ENCODE peak calls at places on chromosomes 6 and 20, in five cellular contexts. X is mammary epithelial cell, A is cardiac muscle cell, B is mesendoderm, Z is brain microvascular endothelial cell. J is an unnamed sample.

GRCh38 chr6:97081010-97081573 is 156.6 kb downstream of the KLHL32 start:
- DNase-seq in Z (no peak), B (no peak), A (no peak), X (no peak), J (no peak)

GRCh38 chr6:31666337-31666960 is 569 bp downstream of the CSNK2B start:
- DNase-seq in X (no peak), Z (no peak), B (no peak), A (no peak), J (no peak)

GRCh38 chr20:13929836-13930235 is 60.6 kb downstream of the SEL1L2 start:
- DNase-seq in X (no peak), Z (no peak), A (no peak), B (no peak), J (no peak)

GRCh38 chr6:15073344-15073789 is 172.5 kb upstream of the JARID2 start:
- DNase-seq in Z (peak), A (no peak), B (peak), X (peak), J (peak)

GRCh38 chr6:4967301-4968030 is 36.4 kb downstream of the RPP40 start:
- DNase-seq in B (no peak), Z (no peak), A (peak), X (no peak), J (no peak)

GRCh38 chr6:21707527-21707926 is 114.0 kb downstream of the SOX4 start:
- DNase-seq in Z (no peak), A (no peak), B (no peak), X (no peak), J (no peak)

GRCh38 chr6:5723905-5724691 is 282.6 kb downstream of the NRN1 start:
- DNase-seq in B (no peak), A (no peak), X (no peak), Z (peak), J (no peak)

GRCh38 chr6:35142578-35142977 is 1.4 kb upstream of the TCP11 start:
- DNase-seq in X (peak), B (no peak), Z (no peak), A (no peak), J (no peak)

GRCh38 chr6:1392813-1393640 is 3.7 kb downstream of the FOXF2 start:
- DNase-seq in B (no peak), A (no peak), X (no peak), Z (no peak), J (no peak)

GRCh38 chr6:145276746-145277145 is 458.6 kb downstream of the EPM2A start:
- DNase-seq in Z (no peak), B (no peak), X (no peak), A (no peak), J (no peak)

GRCh38 chr6:154732824-154733609 is at the start of gene SCAF8:
- DNase-seq in Z (peak), A (peak), B (peak), X (peak), J (no peak)

GRCh38 chr20:38566199-38566598 is 14.8 kb upstream of the ADIG start:
- DNase-seq in A (no peak), B (no peak), X (no peak), Z (no peak), J (no peak)

GRCh38 chr20:47785900-47786762 is 850 bp upstream of the SULF2 start:
- DNase-seq in Z (peak), X (peak), A (peak), B (peak), J (no peak)

GRCh38 chr20:22582386-22582959 is 1.9 kb downstream of the FOXA2 start:
- DNase-seq in B (no peak), A (no peak), Z (no peak), X (no peak), J (no peak)

GRCh38 chr20:53844259-53844658 is 226.1 kb downstream of the BCAS1 start:
- DNase-seq in B (no peak), X (no peak), Z (no peak), A (peak), J (no peak)

GRCh38 chr6:24105146-24105545 is 20.9 kb upstream of the NRSN1 start:
- DNase-seq in B (no peak), A (no peak), Z (no peak), X (no peak), J (no peak)

GRCh38 chr6:43999628-44000027 is 127.6 kb downstream of the MRPL14 start:
- DNase-seq in Z (no peak), A (no peak), X (no peak), B (no peak), J (no peak)

GRCh38 chr6:28587011-28587745 is 61.5 kb downstream of the GPX5 start:
- DNase-seq in X (peak), Z (peak), B (peak), A (peak), J (no peak)

GRCh38 chr6:75376347-75377024 is 91.9 kb upstream of the TMEM30A start:
- DNase-seq in Z (peak), B (peak), A (peak), X (peak), J (no peak)

GRCh38 chr6:26319405-26320128 is 45.4 kb upstream of the BTN3A2 start:
- DNase-seq in X (no peak), B (peak), A (peak), Z (no peak), J (no peak)

GRCh38 chr20:48814633-48815032 is 13.2 kb downstream of the PREX1 start:
- DNase-seq in B (no peak), X (no peak), A (no peak), Z (no peak), J (no peak)

DNA sequence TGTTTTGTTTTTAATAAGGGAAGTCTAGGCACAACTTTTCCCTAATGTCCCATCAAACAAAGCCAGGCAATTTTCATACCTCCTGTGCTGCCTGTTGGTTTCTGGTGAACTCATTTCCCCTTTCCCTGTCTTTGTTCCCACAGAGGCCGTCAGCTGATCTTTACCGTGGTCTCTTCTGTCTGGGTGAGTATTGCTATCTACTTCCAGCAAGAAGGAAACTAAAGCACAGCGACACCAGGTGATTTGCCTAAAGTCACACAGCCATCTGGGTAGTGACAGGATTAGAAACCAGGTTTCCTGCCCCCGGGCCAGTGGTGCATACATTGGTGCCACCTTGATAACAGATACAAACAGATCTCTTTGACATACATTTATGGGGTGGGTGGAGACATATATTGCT is 59.6 kb downstream of the RAB44 start:
- DNase-seq in A (no peak), Z (no peak), B (no peak), X (no peak), J (no peak)
- H3K27ac ChIP-seq in A (no peak), Z (no peak), B (no peak), X (no peak), J (no peak)

GRCh38 chr20:50582092-50582491 is 71.9 kb downstream of the PTPN1 start:
- DNase-seq in Z (no peak), X (no peak), B (no peak), A (no peak), J (no peak)
- H3K27ac ChIP-seq in Z (no peak), X (no peak), B (no peak), A (no peak), J (no peak)

DNA sequence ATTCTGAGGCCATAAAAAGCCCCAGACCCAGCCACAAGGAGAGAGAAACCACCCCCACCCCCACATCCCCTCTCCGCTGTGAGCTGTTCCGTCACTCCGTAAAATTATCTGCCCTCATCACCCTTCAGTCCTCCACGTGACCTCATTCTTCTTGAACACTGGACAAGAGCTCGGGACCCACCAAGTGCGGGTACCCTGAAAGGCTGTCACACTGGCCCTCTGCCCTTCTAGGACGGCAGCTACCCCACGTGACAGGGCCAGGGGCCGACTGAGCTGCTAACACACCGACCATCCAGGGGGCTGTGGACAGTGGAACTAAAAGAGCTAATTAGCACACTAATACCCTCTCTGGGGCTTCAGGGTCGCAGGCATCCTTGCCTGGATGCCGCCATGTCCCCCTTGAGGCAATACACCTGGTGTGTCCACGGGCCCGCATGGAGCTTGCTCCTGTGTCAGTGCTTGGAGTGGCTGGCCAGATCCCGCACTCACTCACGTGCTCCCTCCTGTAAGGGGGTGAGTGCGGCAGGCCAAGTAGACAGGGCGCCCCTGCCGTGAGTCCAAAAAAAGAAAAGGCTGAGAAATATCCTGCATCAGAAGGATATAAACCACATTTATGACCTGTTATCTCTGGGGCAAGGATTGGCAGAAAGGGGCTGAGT is 29.2 kb upstream of the AHCY start:
- DNase-seq in A (no peak), B (no peak), X (no peak), Z (no peak), J (no peak)
- H3K27ac ChIP-seq in A (no peak), B (no peak), X (no peak), Z (no peak), J (no peak)

DNA sequence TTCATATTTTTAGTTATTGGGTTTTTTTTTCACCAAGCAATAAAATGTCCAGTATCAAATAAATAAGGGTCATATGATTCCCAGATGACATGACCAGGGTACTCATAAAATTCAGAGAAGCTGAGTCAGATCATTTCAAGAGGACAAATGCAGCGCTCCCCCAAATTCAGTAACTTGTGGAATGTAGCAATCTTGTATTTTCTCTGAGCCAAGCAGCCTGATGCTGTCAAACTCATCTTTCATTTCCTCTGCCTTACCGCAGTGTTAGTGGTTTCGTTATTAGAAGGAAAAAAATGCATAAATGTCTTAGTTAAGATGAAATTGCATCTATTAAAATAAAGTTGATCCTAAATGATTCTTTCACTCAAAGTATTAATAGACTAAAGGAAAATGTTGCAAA is 57.8 kb upstream of the EDN1 start:
- DNase-seq in A (peak), Z (peak), B (no peak), X (no peak), J (no peak)
- H3K27ac ChIP-seq in A (no peak), Z (peak), B (no peak), X (no peak), J (no peak)

GRCh38 chr20:50123418-50123817 is 10.5 kb upstream of the UBE2V1 start:
- DNase-seq in X (no peak), Z (no peak), A (no peak), B (no peak), J (no peak)

GRCh38 chr20:50118203-50118602 is 5.3 kb upstream of the UBE2V1 start:
- DNase-seq in A (no peak), X (no peak), Z (no peak), B (no peak), J (no peak)

GRCh38 chr20:50121858-50122271 is 8.9 kb upstream of the UBE2V1 start:
- DNase-seq in A (peak), X (no peak), B (peak), Z (no peak), J (no peak)

GRCh38 chr20:50122763-50123162 is 9.8 kb upstream of the UBE2V1 start:
- DNase-seq in X (no peak), B (no peak), Z (no peak), A (no peak), J (no peak)

DNA sequence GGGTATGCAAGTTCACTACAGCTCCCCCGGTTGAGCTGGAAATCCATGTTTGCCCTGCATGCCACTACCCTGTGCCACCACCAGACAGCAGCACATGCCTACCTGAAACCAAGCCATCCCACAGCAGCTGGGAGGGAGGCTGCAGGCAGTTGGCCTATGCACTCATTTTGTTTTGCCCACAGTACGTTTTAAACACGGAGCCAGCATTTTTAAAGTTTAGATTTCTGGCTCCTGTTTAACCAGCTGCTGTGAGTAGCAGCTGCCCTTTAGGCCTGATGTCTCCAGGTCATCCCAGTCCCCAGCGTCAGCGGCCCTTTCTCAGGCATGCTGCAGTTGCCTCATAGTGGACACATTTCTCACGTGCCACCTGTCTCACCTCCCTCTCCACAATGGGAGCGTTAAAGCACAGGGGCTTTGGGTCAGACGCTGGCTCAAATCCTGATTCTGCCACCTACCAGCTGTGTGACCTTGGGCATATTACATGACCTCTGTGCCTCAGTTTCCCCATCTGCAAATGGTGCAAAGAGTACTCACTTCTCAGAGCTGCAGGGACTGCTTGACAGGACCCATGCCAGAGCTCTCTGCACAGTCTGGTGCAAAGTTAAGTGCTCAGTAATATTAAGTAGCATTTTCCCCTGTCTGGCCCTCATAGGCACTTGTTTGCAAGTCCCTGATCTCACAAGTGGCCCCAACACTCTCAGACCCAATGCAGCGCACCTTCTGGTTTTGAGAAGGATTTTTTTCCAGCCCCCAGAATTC is 8.2 kb upstream of the UBE2V1 start:
- DNase-seq in B (peak), A (peak), Z (no peak), X (no peak), J (no peak)
- H3K27ac ChIP-seq in B (no peak), A (no peak), Z (no peak), X (no peak), J (no peak)

DNA sequence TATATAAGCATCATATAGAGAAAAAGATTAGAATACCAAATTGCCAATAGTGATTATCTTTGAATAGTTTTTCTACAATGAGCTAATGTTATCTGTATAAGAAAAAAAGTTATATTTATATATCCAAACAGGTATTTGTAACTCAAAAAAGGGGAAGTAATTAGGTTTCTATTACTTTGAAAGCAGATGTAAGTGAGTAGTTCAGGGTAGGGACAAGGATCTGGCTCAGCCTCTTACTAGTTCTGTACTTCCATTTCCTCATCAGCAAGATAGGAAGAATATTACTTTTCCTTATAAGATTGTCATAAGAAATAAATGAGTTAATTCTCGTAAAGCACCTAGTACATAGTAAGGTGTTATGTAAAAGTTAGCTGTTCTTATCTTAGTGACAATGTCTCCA is 32.2 kb downstream of the AHI1 start:
- DNase-seq in A (no peak), X (no peak), Z (no peak), B (no peak), J (no peak)
- H3K27ac ChIP-seq in A (no peak), X (no peak), Z (no peak), B (no peak), J (no peak)

GRCh38 chr6:90369024-90369519 is 72.4 kb upstream of the BACH2 start:
- DNase-seq in X (peak), B (peak), A (peak), Z (peak), J (peak)

GRCh38 chr6:90368001-90368400 is 71.4 kb upstream of the BACH2 start:
- DNase-seq in A (no peak), Z (no peak), B (no peak), X (no peak), J (no peak)

GRCh38 chr6:90368601-90369000 is 72.0 kb upstream of the BACH2 start:
- DNase-seq in B (no peak), A (peak), Z (peak), X (no peak), J (no peak)

GRCh38 chr6:90370493-90370959 is 73.9 kb upstream of the BACH2 start:
- DNase-seq in B (peak), A (no peak), X (peak), Z (no peak), J (peak)

DNA sequence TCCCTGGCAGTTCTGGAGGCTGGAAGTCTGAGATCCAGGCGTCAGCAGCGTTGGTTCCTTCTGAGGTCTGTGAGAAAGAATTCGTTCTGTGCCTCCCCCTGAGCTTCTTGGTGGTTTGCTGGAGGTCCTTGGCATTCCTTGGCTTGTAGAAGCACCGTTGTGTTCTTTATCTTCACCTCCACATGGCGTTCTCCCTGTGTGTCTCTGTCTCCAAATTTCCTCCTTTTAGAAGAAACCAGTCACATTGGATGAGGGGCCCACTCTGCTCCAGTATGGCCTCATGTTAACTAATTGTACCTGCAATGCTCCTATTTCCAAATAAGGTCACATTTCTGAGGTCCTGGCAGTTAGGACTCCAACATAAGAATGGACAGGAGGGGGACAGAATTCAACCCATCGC is 73.0 kb upstream of the BACH2 start:
- DNase-seq in X (no peak), A (peak), Z (peak), B (peak), J (no peak)
- H3K27ac ChIP-seq in X (peak), A (no peak), Z (peak), B (peak), J (peak)

GRCh38 chr6:170025341-170026271 is 265.3 kb downstream of the DLL1 start:
- DNase-seq in B (no peak), Z (no peak), A (no peak), X (peak), J (no peak)
- H3K27ac ChIP-seq in B (no peak), Z (no peak), A (no peak), X (peak), J (peak)

GRCh38 chr6:45653117-45653883 is 275.6 kb upstream of the SUPT3H start:
- DNase-seq in B (no peak), A (no peak), X (no peak), Z (no peak), J (no peak)
- H3K27ac ChIP-seq in B (no peak), A (no peak), X (no peak), Z (no peak), J (no peak)